ENCODE peak calls at places on chromosome 9, in eight cellular contexts. N, X, F, D, L, B, C and P are unnamed samples.

GRCh38 chr9:127061411-127061810 is 61.0 kb downstream of the ANGPTL2 start:
- DNase-seq in F (no peak), X (no peak), C (no peak), N (no peak), B (no peak), D (no peak), L (no peak), P (no peak)

GRCh38 chr9:134025606-134026541 is 593 bp downstream of the BRD3OS start:
- DNase-seq in X (peak), N (no peak), D (peak), B (peak), C (peak), F (peak), L (peak), P (peak)

GRCh38 chr9:91223000-91223399 is 138.7 kb downstream of the AUH start:
- DNase-seq in F (no peak), B (no peak), N (no peak), C (no peak), X (no peak), D (no peak), L (no peak), P (no peak)

GRCh38 chr9:127349483-127350127 is 47.4 kb upstream of the SLC2A8 start:
- DNase-seq in B (no peak), N (peak), L (no peak), X (no peak), C (no peak), F (no peak), D (no peak), P (no peak)

GRCh38 chr9:125233678-125234077 is 7.5 kb downstream of the HSPA5 start:
- DNase-seq in C (no peak), X (peak), N (no peak), F (no peak), D (peak), L (no peak), B (no peak), P (peak)

GRCh38 chr9:125494555-125494920 is 212.5 kb downstream of the MAPKAP1 start:
- DNase-seq in X (no peak), C (no peak), N (no peak), D (peak), L (no peak), F (no peak), B (no peak), P (peak)

GRCh38 chr9:72675586-72675985 is 154.2 kb downstream of the TMC1 start:
- DNase-seq in F (no peak), D (peak), B (no peak), C (peak), L (no peak), N (peak), X (no peak), P (peak)

GRCh38 chr9:114377046-114377445 is 10.7 kb downstream of the AKNA start:
- DNase-seq in D (no peak), X (no peak), C (no peak), B (no peak), N (no peak), L (no peak), F (no peak), P (no peak)

GRCh38 chr9:97398999-97399758 is 12.7 kb upstream of the TDRD7 start:
- DNase-seq in D (peak), X (peak), F (peak), B (peak), N (no peak), L (peak), C (peak), P (peak)

GRCh38 chr9:102550266-102550665 is 444.9 kb upstream of the CYLC2 start:
- DNase-seq in D (no peak), F (no peak), N (no peak), X (no peak), B (no peak), C (no peak), L (no peak), P (no peak)

GRCh38 chr9:120878188-120879130 is 1.5 kb upstream of the PHF19 start:
- DNase-seq in D (no peak), X (no peak), F (no peak), B (no peak), C (no peak), N (no peak), L (no peak), P (no peak)

GRCh38 chr9:112074250-112075008 is 100.7 kb downstream of the SUSD1 start:
- DNase-seq in X (peak), B (peak), C (peak), F (peak), D (peak), N (peak), L (peak), P (peak)

GRCh38 chr9:115276621-115277020 is 158.7 kb upstream of the TNC start:
- DNase-seq in X (no peak), F (no peak), N (no peak), B (no peak), C (no peak), L (no peak), D (peak), P (peak)

GRCh38 chr9:95055851-95056551 is 261.5 kb downstream of the FANCC start:
- DNase-seq in C (no peak), N (peak), F (no peak), B (no peak), L (no peak), D (peak), X (no peak), P (peak)

GRCh38 chr9:135120249-135120648 is 32.8 kb downstream of the OLFM1 start:
- DNase-seq in C (no peak), X (no peak), F (no peak), D (no peak), B (no peak), N (no peak), L (no peak), P (no peak)

GRCh38 chr9:33506626-33507370 is 17.3 kb upstream of the ANKRD18B start:
- DNase-seq in N (no peak), F (no peak), C (peak), X (peak), L (no peak), D (peak), B (no peak), P (peak)

GRCh38 chr9:127779136-127779981 is 893 bp upstream of the SH2D3C start:
- DNase-seq in C (no peak), X (no peak), B (no peak), D (no peak), N (no peak), F (no peak), L (peak), P (peak)

GRCh38 chr9:69195681-69196080 is 21.6 kb downstream of the TJP2 start:
- DNase-seq in L (no peak), B (no peak), D (no peak), N (no peak), C (no peak), X (no peak), F (no peak), P (peak)

GRCh38 chr9:92611621-92612275 is 58.2 kb downstream of the IPPK start:
- DNase-seq in X (no peak), L (no peak), C (no peak), B (no peak), N (no peak), D (no peak), F (no peak), P (no peak)

GRCh38 chr9:135705376-135705775 is 3.4 kb downstream of the KCNT1 start:
- DNase-seq in L (no peak), N (no peak), X (no peak), F (no peak), C (no peak), D (no peak), B (no peak), P (no peak)

GRCh38 chr9:38305616-38306015 is 86.9 kb upstream of the ALDH1B1 start:
- DNase-seq in X (no peak), F (no peak), C (no peak), B (no peak), N (no peak), L (no peak), D (no peak), P (no peak)

GRCh38 chr9:136720251-136720886 is 8.0 kb downstream of the DIPK1B start:
- DNase-seq in X (no peak), F (peak), N (peak), B (no peak), L (no peak), D (no peak), C (no peak), P (no peak)

GRCh38 chr9:129399301-129399990 is 221.4 kb upstream of the IER5L start:
- DNase-seq in N (no peak), B (no peak), F (no peak), L (no peak), X (no peak), C (no peak), D (no peak), P (no peak)

GRCh38 chr9:101172671-101173070 is 144.1 kb downstream of the PLPPR1 start:
- DNase-seq in N (no peak), C (no peak), X (no peak), L (no peak), B (no peak), D (no peak), F (no peak), P (no peak)

GRCh38 chr9:75803130-75803529 is 87.3 kb upstream of the PCSK5 start:
- DNase-seq in L (no peak), D (peak), X (peak), B (no peak), N (no peak), F (no peak), C (no peak), P (peak)

GRCh38 chr9:112570731-112571167 is 84.1 kb downstream of the KIAA1958 start:
- DNase-seq in X (no peak), F (no peak), L (no peak), C (no peak), B (no peak), N (no peak), D (no peak), P (peak)

GRCh38 chr9:133794006-133794760 is 56.0 kb upstream of the SARDH start:
- DNase-seq in F (no peak), N (no peak), B (no peak), X (no peak), C (no peak), D (no peak), L (no peak), P (no peak)

GRCh38 chr9:116154976-116155699 is 1.5 kb downstream of the PAPPA start:
- DNase-seq in L (no peak), X (no peak), B (no peak), F (peak), C (no peak), D (peak), N (no peak), P (peak)